ENCODE peak calls at places on chromosomes 2 and 18, in ten cellular contexts. J is T-helper 2 cell; V is effector memory CD8-positive, alpha-beta T cell; O is PC-3; P is H54; N is HTR-8/SVneo; S is left lobe of liver; F is Kasumi-1; C is A172; T is NCI-H1105. L is an unnamed sample.

GRCh38 chr18:55950379-55951166 is 362.6 kb upstream of the TCF4 start:
- DNase-seq in P (no peak), C (no peak), T (no peak), N (no peak), F (no peak), V (no peak), S (no peak), J (no peak), O (no peak), L (no peak)

GRCh38 chr2:142280846-142281245 is 150.0 kb upstream of the LRP1B start:
- DNase-seq in V (no peak), N (no peak), J (no peak), S (no peak), O (no peak), F (no peak), P (no peak), C (no peak), T (no peak), L (no peak)

GRCh38 chr2:104118889-104119288 is 735.0 kb upstream of the POU3F3 start:
- DNase-seq in C (no peak), S (no peak), P (no peak), T (no peak), V (no peak), O (no peak), F (no peak), J (no peak), N (no peak), L (no peak)

GRCh38 chr18:63440219-63440618 is 17.9 kb upstream of the VPS4B start:
- DNase-seq in T (no peak), O (peak; percentile 62), C (no peak), S (no peak), P (no peak), N (no peak), F (peak; percentile 20), J (no peak), V (no peak), L (no peak)

GRCh38 chr18:8106603-8107002 is 502.6 kb upstream of the RAB12 start:
- DNase-seq in P (no peak), T (no peak), C (no peak), V (no peak), J (no peak), O (no peak), N (no peak), S (no peak), F (no peak), L (no peak)

GRCh38 chr2:203301667-203302066 is 26.5 kb upstream of the ABI2 start:
- DNase-seq in O (no peak), P (no peak), J (no peak), S (no peak), V (no peak), F (no peak), C (no peak), T (no peak), N (no peak), L (no peak)

GRCh38 chr2:142742301-142743214 is 134.9 kb upstream of the KYNU start:
- DNase-seq in F (no peak), S (no peak), J (no peak), O (peak; percentile 24), T (no peak), C (peak; percentile 35), P (no peak), V (no peak), N (peak; percentile 5), L (peak; percentile 8)

GRCh38 chr2:25972049-25972823 is 10.1 kb downstream of the KIF3C start:
- DNase-seq in P (no peak), F (peak; percentile 8), V (no peak), S (no peak), C (peak; percentile 66), N (no peak), J (no peak), T (no peak), O (peak; percentile 56), L (peak; percentile 75)

GRCh38 chr2:74767618-74768017 is 66.3 kb upstream of the HK2 start:
- DNase-seq in T (no peak), J (no peak), V (no peak), P (no peak), O (no peak), N (no peak), C (no peak), S (no peak), F (no peak), L (no peak)

GRCh38 chr18:71951021-71951420 is 593.1 kb downstream of the CBLN2 start:
- DNase-seq in P (no peak), O (no peak), V (no peak), C (no peak), T (no peak), F (no peak), S (no peak), J (no peak), N (no peak), L (no peak)

GRCh38 chr2:204265701-204266310 is 279.5 kb upstream of the PARD3B start:
- DNase-seq in C (no peak), O (no peak), N (no peak), V (no peak), J (no peak), T (peak; percentile 70), P (no peak), S (no peak), F (no peak), L (no peak)

GRCh38 chr2:112661656-112662305 is 16.0 kb downstream of the SLC20A1 start:
- DNase-seq in O (peak; percentile 63), V (no peak), J (no peak), F (no peak), T (peak; percentile 36), S (no peak), N (no peak), P (no peak), C (no peak), L (no peak)

GRCh38 chr18:63088262-63088661 is 231.3 kb downstream of the BCL2 start:
- DNase-seq in J (no peak), V (no peak), O (no peak), N (no peak), C (no peak), S (no peak), T (no peak), P (no peak), F (no peak), L (no peak)

GRCh38 chr2:43041661-43042360 is 184.6 kb downstream of the ZFP36L2 start:
- DNase-seq in J (no peak), S (no peak), O (peak; percentile 99), F (no peak), T (no peak), N (peak; percentile 97), P (peak; percentile 93), C (peak; percentile 99), V (no peak), L (peak; percentile 48)

GRCh38 chr2:11104794-11105660 is 50.2 kb upstream of the SLC66A3 start:
- DNase-seq in V (no peak), F (no peak), C (no peak), N (no peak), O (no peak), S (peak; percentile 27), J (no peak), P (no peak), T (no peak), L (no peak)

GRCh38 chr2:200993097-200993496 is 29.6 kb upstream of the ORC2 start:
- DNase-seq in P (no peak), J (no peak), O (no peak), C (no peak), F (no peak), N (no peak), T (no peak), S (no peak), V (no peak), L (no peak)

GRCh38 chr2:70340921-70341765 is 39.3 kb upstream of the FAM136A start:
- DNase-seq in O (peak; percentile 88), N (peak; percentile 86), J (no peak), C (peak; percentile 73), P (peak; percentile 56), V (peak; percentile 24), T (peak; percentile 28), F (peak; percentile 63), S (peak; percentile 51), L (peak; percentile 79)

GRCh38 chr18:28793911-28794310 is 617.0 kb upstream of the CDH2 start:
- DNase-seq in P (no peak), N (no peak), O (peak; percentile 26), J (no peak), F (no peak), T (no peak), V (no peak), S (no peak), C (no peak), L (no peak)

GRCh38 chr18:75309564-75309963 is 99.0 kb downstream of the TSHZ1 start:
- DNase-seq in V (no peak), P (no peak), O (no peak), J (no peak), F (no peak), N (no peak), C (no peak), T (no peak), S (no peak), L (no peak)

GRCh38 chr2:57906152-57906732 is 140.4 kb upstream of the VRK2 start:
- DNase-seq in S (no peak), C (peak; percentile 68), O (peak; percentile 82), J (no peak), T (no peak), N (peak; percentile 62), P (no peak), F (peak; percentile 89), V (no peak), L (peak; percentile 75)

GRCh38 chr2:28927878-28928277 is 33.4 kb downstream of the WDR43 start:
- DNase-seq in P (no peak), J (no peak), N (no peak), F (no peak), O (no peak), C (no peak), V (no peak), S (no peak), T (no peak), L (no peak)

GRCh38 chr2:68320118-68320641 is 431 bp upstream of the CNRIP1 start:
- DNase-seq in N (no peak), C (peak; percentile 32), O (peak; percentile 75), V (no peak), J (no peak), P (no peak), S (no peak), T (peak; percentile 73), F (peak; percentile 33), L (no peak)

GRCh38 chr2:35501076-35501475 is 854.5 kb upstream of the CRIM1 start:
- DNase-seq in T (no peak), P (no peak), F (no peak), N (no peak), J (no peak), S (no peak), V (no peak), C (peak; percentile 68), O (peak; percentile 8), L (no peak)

GRCh38 chr2:227241005-227241404 is 76.6 kb downstream of the COL4A3 start:
- DNase-seq in T (no peak), V (no peak), F (no peak), C (no peak), N (no peak), O (no peak), S (no peak), J (no peak), P (no peak), L (no peak)

GRCh38 chr2:180291060-180291459 is 284.0 kb upstream of the CWC22 start:
- DNase-seq in C (peak; percentile 60), S (no peak), O (peak; percentile 89), N (peak; percentile 5), T (no peak), P (no peak), V (no peak), F (no peak), J (no peak), L (no peak)

GRCh38 chr2:26925100-26925791 is 45.2 kb upstream of the MAPRE3 start:
- DNase-seq in N (peak; percentile 7), O (no peak), F (no peak), J (no peak), T (no peak), C (no peak), S (no peak), P (no peak), V (no peak), L (no peak)

GRCh38 chr2:207531024-207531411 is 1.3 kb downstream of the CREB1 start:
- DNase-seq in P (no peak), S (no peak), F (peak; percentile 6), T (peak; percentile 13), O (no peak), V (peak; percentile 10), N (no peak), C (peak; percentile 31), J (no peak), L (no peak)

GRCh38 chr2:187986392-187987105 is 305.1 kb upstream of the GULP1 start:
- DNase-seq in O (no peak), T (no peak), C (peak; percentile 12), N (no peak), V (no peak), F (no peak), S (no peak), P (no peak), J (no peak), L (no peak)